ENCODE peak calls at places on chromosome 22, in six cellular contexts. One of them, this sample, is unnamed.

GRCh38 chr22:16699336-16699735 is 106.7 kb upstream of the CCT8L2 start:
- DNase-seq in neural crest cell: no peak
- DNase-seq in endodermal cell: no peak
- DNase-seq in adrenal gland: no peak
- DNase-seq in ovary: no peak
- DNase-seq in sigmoid colon: no peak
- DNase-seq in this sample: no peak

GRCh38 chr22:33401291-33401690 is 343.1 kb upstream of the SYN3 start:
- DNase-seq in neural crest cell: no peak
- DNase-seq in endodermal cell: no peak
- DNase-seq in adrenal gland: no peak
- DNase-seq in ovary: no peak
- DNase-seq in sigmoid colon: no peak
- DNase-seq in this sample: no peak

GRCh38 chr22:27139935-27140493 is 482.6 kb downstream of the MIAT start:
- DNase-seq in neural crest cell: no peak
- DNase-seq in endodermal cell: no peak
- DNase-seq in adrenal gland: no peak
- DNase-seq in ovary: peak; percentile 70
- DNase-seq in sigmoid colon: peak; percentile 75
- DNase-seq in this sample: no peak

GRCh38 chr22:25364281-25364680 is 144.8 kb downstream of the CRYBB2 start:
- DNase-seq in neural crest cell: no peak
- DNase-seq in endodermal cell: no peak
- DNase-seq in adrenal gland: no peak
- DNase-seq in ovary: no peak
- DNase-seq in sigmoid colon: peak; percentile 32
- DNase-seq in this sample: no peak

GRCh38 chr22:33896801-33897620 is 23.3 kb downstream of the LARGE1 start:
- DNase-seq in neural crest cell: no peak
- DNase-seq in endodermal cell: peak; percentile 76
- DNase-seq in adrenal gland: peak; percentile 68
- DNase-seq in ovary: no peak
- DNase-seq in sigmoid colon: no peak
- DNase-seq in this sample: no peak

GRCh38 chr22:49255154-49255553 is 572.5 kb downstream of the BRD1 start:
- DNase-seq in neural crest cell: no peak
- DNase-seq in endodermal cell: peak; percentile 4
- DNase-seq in adrenal gland: peak; percentile 9
- DNase-seq in ovary: no peak
- DNase-seq in sigmoid colon: no peak
- DNase-seq in this sample: no peak

GRCh38 chr22:39920134-39920743 is 19.4 kb downstream of the GRAP2 start:
- DNase-seq in neural crest cell: no peak
- DNase-seq in endodermal cell: no peak
- DNase-seq in adrenal gland: no peak
- DNase-seq in ovary: no peak
- DNase-seq in sigmoid colon: no peak
- DNase-seq in this sample: no peak

GRCh38 chr22:23220485-23221350 is 40.4 kb downstream of the BCR start:
- DNase-seq in neural crest cell: no peak
- DNase-seq in endodermal cell: no peak
- DNase-seq in adrenal gland: no peak
- DNase-seq in ovary: no peak
- DNase-seq in sigmoid colon: no peak
- DNase-seq in this sample: no peak

GRCh38 chr22:28001171-28001835 is 82.2 kb upstream of the PITPNB start:
- DNase-seq in neural crest cell: no peak
- DNase-seq in endodermal cell: no peak
- DNase-seq in adrenal gland: no peak
- DNase-seq in ovary: no peak
- DNase-seq in sigmoid colon: no peak
- DNase-seq in this sample: no peak

GRCh38 chr22:39959640-39960447 is at the start of gene TMA7B:
- DNase-seq in neural crest cell: no peak
- DNase-seq in endodermal cell: peak; percentile 85
- DNase-seq in adrenal gland: peak; percentile 57
- DNase-seq in ovary: no peak
- DNase-seq in sigmoid colon: no peak
- DNase-seq in this sample: peak; percentile 42

GRCh38 chr22:36853407-36854099 is 7.3 kb upstream of the NCF4 start:
- DNase-seq in neural crest cell: peak; percentile 87
- DNase-seq in endodermal cell: peak; percentile 97
- DNase-seq in adrenal gland: peak; percentile 83
- DNase-seq in ovary: no peak
- DNase-seq in sigmoid colon: no peak
- DNase-seq in this sample: peak; percentile 81

GRCh38 chr22:29580200-29580810 is 608 bp downstream of the NIPSNAP1 start:
- DNase-seq in neural crest cell: no peak
- DNase-seq in endodermal cell: peak; percentile 74
- DNase-seq in adrenal gland: no peak
- DNase-seq in ovary: no peak
- DNase-seq in sigmoid colon: no peak
- DNase-seq in this sample: no peak

GRCh38 chr22:24937114-24937513 is 9.4 kb downstream of the LHFPL7 start:
- DNase-seq in neural crest cell: peak; percentile 10
- DNase-seq in endodermal cell: peak; percentile 72
- DNase-seq in adrenal gland: no peak
- DNase-seq in ovary: no peak
- DNase-seq in sigmoid colon: no peak
- DNase-seq in this sample: no peak

GRCh38 chr22:26170795-26171194 is 1.5 kb downstream of the SEZ6L start:
- DNase-seq in neural crest cell: peak; percentile 30
- DNase-seq in endodermal cell: peak; percentile 91
- DNase-seq in adrenal gland: peak; percentile 55
- DNase-seq in ovary: no peak
- DNase-seq in sigmoid colon: no peak
- DNase-seq in this sample: peak; percentile 88

GRCh38 chr22:48278620-48279464 is 1516.4 kb downstream of the TBC1D22A start:
- DNase-seq in neural crest cell: no peak
- DNase-seq in endodermal cell: peak; percentile 59
- DNase-seq in adrenal gland: no peak
- DNase-seq in ovary: no peak
- DNase-seq in sigmoid colon: no peak
- DNase-seq in this sample: no peak

GRCh38 chr22:27724706-27725105 is 76.8 kb downstream of the MN1 start:
- DNase-seq in neural crest cell: no peak
- DNase-seq in endodermal cell: no peak
- DNase-seq in adrenal gland: peak; percentile 53
- DNase-seq in ovary: no peak
- DNase-seq in sigmoid colon: no peak
- DNase-seq in this sample: no peak

GRCh38 chr22:27105142-27106025 is 448.0 kb downstream of the MIAT start:
- DNase-seq in neural crest cell: no peak
- DNase-seq in endodermal cell: no peak
- DNase-seq in adrenal gland: peak; percentile 79
- DNase-seq in ovary: peak; percentile 90
- DNase-seq in sigmoid colon: peak; percentile 96
- DNase-seq in this sample: no peak

GRCh38 chr22:39253427-39254070 is 8.8 kb upstream of the PDGFB start:
- DNase-seq in neural crest cell: no peak
- DNase-seq in endodermal cell: peak; percentile 84
- DNase-seq in adrenal gland: peak; percentile 89
- DNase-seq in ovary: peak; percentile 76
- DNase-seq in sigmoid colon: no peak
- DNase-seq in this sample: no peak

GRCh38 chr22:21937041-21937820 is 15.4 kb downstream of the PPM1F start:
- DNase-seq in neural crest cell: no peak
- DNase-seq in endodermal cell: no peak
- DNase-seq in adrenal gland: no peak
- DNase-seq in ovary: no peak
- DNase-seq in sigmoid colon: no peak
- DNase-seq in this sample: no peak

GRCh38 chr22:19038728-19039447 is 83.3 kb downstream of the DGCR2 start:
- DNase-seq in neural crest cell: no peak
- DNase-seq in endodermal cell: peak; percentile 60
- DNase-seq in adrenal gland: peak; percentile 49
- DNase-seq in ovary: no peak
- DNase-seq in sigmoid colon: peak; percentile 53
- DNase-seq in this sample: no peak

GRCh38 chr22:42468841-42469240 is 36.6 kb upstream of the NFAM1 start:
- DNase-seq in neural crest cell: no peak
- DNase-seq in endodermal cell: no peak
- DNase-seq in adrenal gland: no peak
- DNase-seq in ovary: no peak
- DNase-seq in sigmoid colon: no peak
- DNase-seq in this sample: no peak

GRCh38 chr22:32752868-32753520 is 48.5 kb upstream of the TIMP3 start:
- DNase-seq in neural crest cell: no peak
- DNase-seq in endodermal cell: no peak
- DNase-seq in adrenal gland: no peak
- DNase-seq in ovary: no peak
- DNase-seq in sigmoid colon: peak; percentile 83
- DNase-seq in this sample: no peak

GRCh38 chr22:17436981-17437410 is 67.7 kb downstream of the CECR2 start:
- DNase-seq in neural crest cell: peak; percentile 54
- DNase-seq in endodermal cell: peak; percentile 82
- DNase-seq in adrenal gland: no peak
- DNase-seq in ovary: no peak
- DNase-seq in sigmoid colon: no peak
- DNase-seq in this sample: peak; percentile 57

GRCh38 chr22:44180706-44181032 is at the start of gene PARVG:
- DNase-seq in neural crest cell: no peak
- DNase-seq in endodermal cell: peak; percentile 81
- DNase-seq in adrenal gland: no peak
- DNase-seq in ovary: no peak
- DNase-seq in sigmoid colon: no peak
- DNase-seq in this sample: no peak

GRCh38 chr22:42439821-42440674 is 7.8 kb upstream of the NFAM1 start:
- DNase-seq in neural crest cell: no peak
- DNase-seq in endodermal cell: peak; percentile 61
- DNase-seq in adrenal gland: peak; percentile 67
- DNase-seq in ovary: peak; percentile 30
- DNase-seq in sigmoid colon: no peak
- DNase-seq in this sample: no peak

GRCh38 chr22:32842486-32842885 is 41.0 kb downstream of the TIMP3 start:
- DNase-seq in neural crest cell: no peak
- DNase-seq in endodermal cell: no peak
- DNase-seq in adrenal gland: no peak
- DNase-seq in ovary: no peak
- DNase-seq in sigmoid colon: no peak
- DNase-seq in this sample: no peak

GRCh38 chr22:39663751-39664150 is 93.2 kb downstream of the CACNA1I start:
- DNase-seq in neural crest cell: no peak
- DNase-seq in endodermal cell: peak; percentile 69
- DNase-seq in adrenal gland: no peak
- DNase-seq in ovary: no peak
- DNase-seq in sigmoid colon: no peak
- DNase-seq in this sample: no peak

GRCh38 chr22:20404881-20405280 is 10.9 kb downstream of the ZNF74 start:
- DNase-seq in neural crest cell: no peak
- DNase-seq in endodermal cell: peak; percentile 13
- DNase-seq in adrenal gland: peak; percentile 15
- DNase-seq in ovary: no peak
- DNase-seq in sigmoid colon: no peak
- DNase-seq in this sample: no peak

GRCh38 chr22:37062657-37063381 is 11.3 kb downstream of the KCTD17 start:
- DNase-seq in neural crest cell: no peak
- DNase-seq in endodermal cell: no peak
- DNase-seq in adrenal gland: no peak
- DNase-seq in ovary: no peak
- DNase-seq in sigmoid colon: no peak
- DNase-seq in this sample: no peak

GRCh38 chr22:39664485-39665200 is 94.1 kb downstream of the CACNA1I start:
- DNase-seq in neural crest cell: peak; percentile 18
- DNase-seq in endodermal cell: peak; percentile 97
- DNase-seq in adrenal gland: no peak
- DNase-seq in ovary: no peak
- DNase-seq in sigmoid colon: no peak
- DNase-seq in this sample: peak; percentile 85

GRCh38 chr22:28815729-28816128 is 15.4 kb upstream of the XBP1 start:
- DNase-seq in neural crest cell: no peak
- DNase-seq in endodermal cell: no peak
- DNase-seq in adrenal gland: no peak
- DNase-seq in ovary: no peak
- DNase-seq in sigmoid colon: no peak
- DNase-seq in this sample: no peak

GRCh38 chr22:36790648-36791047 is 14.7 kb upstream of the IFT27 start:
- DNase-seq in neural crest cell: no peak
- DNase-seq in endodermal cell: no peak
- DNase-seq in adrenal gland: no peak
- DNase-seq in ovary: no peak
- DNase-seq in sigmoid colon: no peak
- DNase-seq in this sample: no peak

GRCh38 chr22:41367680-41368542 is 13.8 kb upstream of the TEF start:
- DNase-seq in neural crest cell: no peak
- DNase-seq in endodermal cell: no peak
- DNase-seq in adrenal gland: peak; percentile 86
- DNase-seq in ovary: peak; percentile 74
- DNase-seq in sigmoid colon: peak; percentile 88
- DNase-seq in this sample: no peak
- TF ChIP-seq CTCF in neural crest cell: no peak
- TF ChIP-seq CTCF in endodermal cell: no peak
- TF ChIP-seq CTCF in adrenal gland: no peak
- TF ChIP-seq CTCF in ovary: no peak
- TF ChIP-seq CTCF in sigmoid colon: no peak
- TF ChIP-seq CTCF in this sample: no peak

GRCh38 chr22:31628969-31629723 is 32.9 kb downstream of the PISD start:
- DNase-seq in neural crest cell: no peak
- DNase-seq in endodermal cell: peak; percentile 46
- DNase-seq in adrenal gland: no peak
- DNase-seq in ovary: no peak
- DNase-seq in sigmoid colon: no peak
- DNase-seq in this sample: no peak
- TF ChIP-seq CTCF in neural crest cell: no peak
- TF ChIP-seq CTCF in endodermal cell: no peak
- TF ChIP-seq CTCF in adrenal gland: no peak
- TF ChIP-seq CTCF in ovary: no peak
- TF ChIP-seq CTCF in sigmoid colon: no peak
- TF ChIP-seq CTCF in this sample: no peak

DNA sequence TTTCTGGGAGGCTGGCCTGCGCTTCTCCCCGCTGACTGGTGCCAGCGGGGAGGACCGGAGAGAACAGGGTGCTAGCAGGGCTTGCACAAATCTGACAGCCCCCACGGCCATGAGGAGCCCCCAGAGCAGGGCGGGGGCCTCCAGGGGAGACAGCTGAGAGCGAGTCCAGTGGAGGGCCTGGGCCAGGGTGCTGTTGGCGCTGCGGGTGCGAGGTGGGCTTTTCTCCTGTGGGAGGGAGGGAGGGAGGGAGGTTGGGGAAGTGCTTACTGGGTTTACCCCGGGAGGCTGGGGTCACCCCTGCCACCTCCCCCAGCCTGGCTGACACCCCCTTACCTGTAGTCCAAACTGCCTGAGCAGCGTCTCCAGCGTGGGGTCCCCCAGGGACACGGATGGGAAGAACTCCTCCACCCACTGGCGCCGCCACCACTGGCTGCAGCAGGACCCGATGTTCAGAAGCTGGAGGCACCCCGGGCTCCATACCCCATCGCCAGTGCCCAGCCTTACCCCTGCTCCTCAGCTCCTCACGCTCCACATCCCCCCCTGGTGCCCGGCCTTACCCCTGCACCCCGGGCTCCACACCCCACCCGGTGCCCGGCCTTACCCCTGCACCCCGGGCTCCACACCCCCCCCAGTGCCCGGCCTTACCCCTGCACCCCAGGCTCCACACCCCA is 3.9 kb downstream of the LMF2 start:
- DNase-seq in neural crest cell: no peak
- DNase-seq in endodermal cell: peak; percentile 58
- DNase-seq in adrenal gland: no peak
- DNase-seq in ovary: no peak
- DNase-seq in sigmoid colon: peak; percentile 69
- DNase-seq in this sample: no peak
- TF ChIP-seq CTCF in neural crest cell: no peak
- TF ChIP-seq CTCF in endodermal cell: no peak
- TF ChIP-seq CTCF in adrenal gland: no peak
- TF ChIP-seq CTCF in ovary: no peak
- TF ChIP-seq CTCF in sigmoid colon: no peak
- TF ChIP-seq CTCF in this sample: no peak

GRCh38 chr22:45877036-45877380 is 100.0 kb downstream of the WNT7B start:
- DNase-seq in neural crest cell: no peak
- DNase-seq in endodermal cell: no peak
- DNase-seq in adrenal gland: no peak
- DNase-seq in ovary: no peak
- DNase-seq in sigmoid colon: no peak
- DNase-seq in this sample: no peak
- TF ChIP-seq CTCF in neural crest cell: no peak
- TF ChIP-seq CTCF in endodermal cell: no peak
- TF ChIP-seq CTCF in adrenal gland: no peak
- TF ChIP-seq CTCF in ovary: no peak
- TF ChIP-seq CTCF in sigmoid colon: no peak
- TF ChIP-seq CTCF in this sample: no peak

This sample was measured in nephron progenitor cell.